ENCODE peak calls at places on chromosome 3, in seven cellular contexts. H is mesendoderm, U is IMR-90, O is neuronal stem cell, V is H1, E is mesenchymal stem cell, I is trophoblast cell. Z is an unnamed sample.

GRCh38 chr3:55264933-55265332 is 222.2 kb downstream of the WNT5A start:
- DNase-seq in H (no peak), U (peak), O (no peak), V (no peak), E (peak), I (peak), Z (no peak)

GRCh38 chr3:159929181-159929893 is 59.3 kb upstream of the IL12A start:
- DNase-seq in H (peak), U (peak), O (no peak), V (no peak), E (peak), I (peak), Z (no peak)

GRCh38 chr3:125148836-125149235 is 63.7 kb downstream of the SLC12A8 start:
- DNase-seq in H (peak), U (peak), O (no peak), V (no peak), E (no peak), I (peak), Z (no peak)

GRCh38 chr3:172877011-172877410 is 126.5 kb downstream of the ECT2 start:
- DNase-seq in H (no peak), U (no peak), O (no peak), V (no peak), E (peak), I (no peak), Z (no peak)

GRCh38 chr3:135869439-135870105 is 96.0 kb upstream of the PPP2R3A start:
- DNase-seq in H (no peak), U (peak), O (no peak), V (no peak), E (no peak), I (peak), Z (no peak)

GRCh38 chr3:11635671-11636371 is 7.9 kb downstream of the VGLL4 start:
- DNase-seq in H (no peak), U (no peak), O (no peak), V (no peak), E (no peak), I (no peak), Z (no peak)

GRCh38 chr3:63661242-63661641 is 8.8 kb downstream of the SNTN start:
- DNase-seq in H (no peak), U (no peak), O (no peak), V (no peak), E (no peak), I (peak), Z (no peak)

GRCh38 chr3:49914906-49915305 is 11.2 kb upstream of the MST1R start:
- DNase-seq in H (no peak), U (no peak), O (no peak), V (no peak), E (no peak), I (peak), Z (no peak)

GRCh38 chr3:111917300-111917699 is 58.2 kb downstream of the PHLDB2 start:
- DNase-seq in H (peak), U (peak), O (peak), V (no peak), E (no peak), I (peak), Z (no peak)

GRCh38 chr3:124277516-124277890 is 285.6 kb upstream of the ROPN1 start:
- DNase-seq in H (no peak), U (peak), O (no peak), V (no peak), E (no peak), I (no peak), Z (no peak)

GRCh38 chr3:12708584-12709192 is 44.8 kb upstream of the RAF1 start:
- DNase-seq in H (no peak), U (peak), O (no peak), V (no peak), E (peak), I (peak), Z (no peak)

GRCh38 chr3:157436583-157437300 is at the start of gene PTX3:
- DNase-seq in H (peak), U (peak), O (peak), V (no peak), E (peak), I (peak), Z (peak)

GRCh38 chr3:148955544-148956346 is 35.6 kb upstream of the GYG1 start:
- DNase-seq in H (peak), U (peak), O (peak), V (peak), E (peak), I (peak), Z (no peak)

GRCh38 chr3:4492240-4493007 is 724 bp upstream of the ITPR1 start:
- DNase-seq in H (peak), U (peak), O (peak), V (peak), E (peak), I (peak), Z (peak)

GRCh38 chr3:80806673-80807072 is 954.8 kb downstream of the GBE1 start:
- DNase-seq in H (no peak), U (no peak), O (no peak), V (no peak), E (no peak), I (no peak), Z (no peak)

GRCh38 chr3:197539651-197540051 is 16.1 kb downstream of the BDH1 start:
- DNase-seq in H (no peak), U (no peak), O (no peak), V (no peak), E (no peak), I (peak), Z (no peak)

GRCh38 chr3:117963858-117964257 is 1070.8 kb downstream of the IGSF11 start:
- DNase-seq in H (peak), U (no peak), O (no peak), V (no peak), E (no peak), I (no peak), Z (no peak)

GRCh38 chr3:187709155-187709554 is 6.8 kb upstream of the RTP2 start:
- DNase-seq in H (peak), U (no peak), O (no peak), V (no peak), E (no peak), I (no peak), Z (peak)

GRCh38 chr3:66763294-66763693 is 234.8 kb upstream of the KBTBD8 start:
- DNase-seq in H (no peak), U (peak), O (no peak), V (no peak), E (peak), I (peak), Z (no peak)

GRCh38 chr3:156633335-156633734 is 41.1 kb upstream of the TIPARP start:
- DNase-seq in H (no peak), U (peak), O (no peak), V (no peak), E (no peak), I (peak), Z (no peak)

GRCh38 chr3:184380210-184380626 is 364 bp downstream of the CHRD start:
- DNase-seq in H (peak), U (no peak), O (no peak), V (peak), E (peak), I (peak), Z (peak)

GRCh38 chr3:97992547-97993173 is 20.4 kb upstream of the RIOX2 start:
- DNase-seq in H (peak), U (no peak), O (no peak), V (no peak), E (no peak), I (no peak), Z (no peak)

GRCh38 chr3:55485208-55485791 is 1.8 kb downstream of the WNT5A start:
- DNase-seq in H (peak), U (peak), O (peak), V (peak), E (peak), I (peak), Z (peak)

GRCh38 chr3:126753191-126754160 is 49.4 kb downstream of the CHCHD6 start:
- DNase-seq in H (peak), U (peak), O (no peak), V (no peak), E (peak), I (peak), Z (no peak)

GRCh38 chr3:86814918-86815655 is 175.9 kb downstream of the VGLL3 start:
- DNase-seq in H (peak), U (peak), O (no peak), V (no peak), E (no peak), I (no peak), Z (peak)

GRCh38 chr3:195551381-195551978 is 8.4 kb upstream of the PPP1R2 start:
- DNase-seq in H (no peak), U (no peak), O (no peak), V (no peak), E (no peak), I (no peak), Z (no peak)

GRCh38 chr3:74445541-74445940 is 168.9 kb downstream of the CNTN3 start:
- DNase-seq in H (no peak), U (no peak), O (no peak), V (no peak), E (no peak), I (no peak), Z (no peak)

GRCh38 chr3:60579734-60580133 is 671.5 kb downstream of the FHIT start:
- DNase-seq in H (peak), U (peak), O (no peak), V (no peak), E (peak), I (peak), Z (no peak)

GRCh38 chr3:5376761-5377160 is 189.3 kb downstream of the EDEM1 start:
- DNase-seq in H (peak), U (no peak), O (no peak), V (peak), E (no peak), I (no peak), Z (peak)

GRCh38 chr3:125280966-125281365 is 68.4 kb upstream of the SLC12A8 start:
- DNase-seq in H (no peak), U (peak), O (no peak), V (no peak), E (peak), I (no peak), Z (no peak)

GRCh38 chr3:158837232-158837631 is 35.4 kb downstream of the MFSD1 start:
- DNase-seq in H (no peak), U (no peak), O (no peak), V (no peak), E (no peak), I (no peak), Z (no peak)
- H2BK120ac ChIP-seq in H (no peak), U (no peak), O (no peak), V (no peak), E (no peak), I (no peak), Z (no peak)

DNA sequence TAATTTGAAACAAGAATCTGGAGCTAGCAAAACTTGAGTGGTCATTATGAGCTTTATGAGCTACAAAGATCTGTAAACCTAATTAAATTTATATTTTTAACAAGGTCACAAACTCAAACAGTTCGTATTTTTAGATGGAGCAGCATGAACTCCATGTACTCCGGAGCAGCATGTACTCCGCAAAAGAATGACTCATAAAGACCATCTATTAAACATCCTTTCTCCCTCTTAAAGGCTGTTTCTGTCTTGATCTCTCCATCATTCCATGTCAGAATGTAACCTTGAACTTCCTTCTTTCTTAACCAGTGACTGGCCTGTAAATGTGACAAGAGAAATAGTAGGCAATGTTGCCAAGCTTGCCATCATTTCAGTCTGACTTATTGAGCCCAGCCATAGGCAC is 696.9 kb downstream of the ZNF385D start:
- DNase-seq in H (no peak), U (no peak), O (no peak), V (no peak), E (no peak), I (no peak), Z (no peak)
- H2BK5ac ChIP-seq in H (no peak), U (no peak), O (no peak), V (no peak), E (no peak), I (no peak), Z (no peak)

DNA sequence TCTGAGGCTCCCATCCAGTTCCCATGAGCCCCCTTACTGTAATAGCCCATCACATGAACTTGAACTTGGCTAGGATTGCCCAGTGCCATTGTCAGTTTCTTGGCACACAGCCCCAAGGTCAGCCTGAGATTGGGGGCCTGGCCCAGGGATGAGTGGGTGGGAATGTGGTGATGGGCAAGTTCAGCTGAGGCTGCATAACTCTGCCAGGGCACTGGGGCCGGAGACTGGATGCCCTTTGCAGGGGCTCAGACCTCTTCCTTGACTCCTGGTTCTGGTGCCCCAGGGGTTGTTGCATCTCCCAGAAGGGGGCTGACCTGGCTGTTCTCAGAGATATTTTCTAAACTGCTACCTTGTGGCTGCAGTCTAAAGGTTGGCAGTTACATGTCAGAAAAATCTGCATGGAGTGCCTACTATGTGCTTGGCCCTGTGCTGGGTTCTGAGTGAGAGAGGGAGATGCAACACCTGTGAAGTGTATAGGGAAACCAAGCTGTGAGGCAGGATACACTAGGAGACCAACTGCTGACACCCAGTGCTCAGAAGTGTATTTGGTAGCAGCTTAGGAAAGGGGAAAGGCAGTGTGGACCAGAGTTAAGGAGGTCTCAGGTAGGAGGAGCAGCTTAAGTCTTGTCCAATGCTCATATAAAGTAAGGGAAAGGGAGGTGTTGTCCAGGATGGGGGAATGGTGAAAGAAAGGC is 74.8 kb upstream of the PRR23C start:
- DNase-seq in H (no peak), U (no peak), O (no peak), V (peak), E (no peak), I (no peak), Z (no peak)
- H2BK120ac ChIP-seq in H (no peak), U (peak), O (no peak), V (no peak), E (no peak), I (no peak), Z (no peak)

GRCh38 chr3:141776885-141777284 is 13.7 kb downstream of the GRK7 start:
- DNase-seq in H (no peak), U (no peak), O (no peak), V (no peak), E (no peak), I (no peak), Z (no peak)

GRCh38 chr3:141777957-141778813 is 15.0 kb downstream of the GRK7 start:
- DNase-seq in H (no peak), U (no peak), O (no peak), V (no peak), E (no peak), I (no peak), Z (no peak)

GRCh38 chr3:141776376-141776775 is 13.2 kb downstream of the GRK7 start:
- DNase-seq in H (no peak), U (no peak), O (no peak), V (no peak), E (no peak), I (no peak), Z (no peak)

GRCh38 chr3:141782386-141782932 is 19.3 kb downstream of the GRK7 start:
- DNase-seq in H (peak), U (no peak), O (no peak), V (no peak), E (peak), I (no peak), Z (no peak)

GRCh38 chr3:141779667-141780066 is 16.5 kb downstream of the GRK7 start:
- DNase-seq in H (no peak), U (no peak), O (no peak), V (no peak), E (no peak), I (no peak), Z (no peak)
- H2BK5ac ChIP-seq in H (no peak), U (no peak), O (no peak), V (no peak), E (no peak), I (no peak), Z (no peak)

GRCh38 chr3:180180795-180181194 is 144.1 kb upstream of the PEX5L start:
- DNase-seq in H (no peak), U (peak), O (no peak), V (no peak), E (no peak), I (no peak), Z (no peak)
- H2BK120ac ChIP-seq in H (no peak), U (no peak), O (no peak), V (no peak), E (no peak), I (no peak), Z (no peak)

GRCh38 chr3:39052613-39053012 is 797 bp downstream of the WDR48 start:
- DNase-seq in H (no peak), U (no peak), O (no peak), V (no peak), E (no peak), I (no peak), Z (no peak)
- H2BK5ac ChIP-seq in H (no peak), U (no peak), O (peak), V (no peak), E (no peak), I (no peak), Z (no peak)

DNA sequence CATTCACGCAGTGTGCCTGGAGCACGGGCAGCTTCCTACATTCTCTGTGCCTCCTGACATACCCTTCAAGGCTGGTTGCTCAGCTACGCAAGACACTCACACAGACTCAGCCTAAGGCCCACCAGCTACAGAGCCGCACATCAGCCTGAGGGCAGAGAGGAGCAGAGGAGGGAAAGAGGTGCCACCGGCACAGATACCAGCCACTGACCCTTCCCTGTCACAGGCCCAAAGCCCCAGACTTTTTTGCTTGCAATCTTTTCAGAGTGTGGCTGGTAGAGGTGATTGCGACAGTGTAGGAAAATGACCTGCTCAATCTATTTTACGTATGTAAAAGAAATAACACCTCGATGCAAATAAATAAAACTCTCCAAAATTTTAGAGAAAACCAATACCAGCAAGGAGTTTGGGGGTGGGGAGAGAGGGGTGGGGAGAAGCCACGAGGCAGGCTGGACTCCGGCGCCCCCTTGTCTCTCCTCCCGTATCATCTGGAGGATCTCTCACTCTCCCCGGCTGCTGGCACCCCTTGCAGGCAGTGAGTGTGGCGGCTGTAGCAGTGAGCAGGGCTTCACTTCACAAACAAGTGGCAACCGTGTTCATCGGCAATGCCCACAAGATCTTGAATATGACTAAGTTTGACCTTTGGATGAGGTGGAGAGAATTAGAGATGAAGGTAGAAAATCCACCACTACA is 12.7 kb downstream of the CSPG5 start:
- DNase-seq in H (no peak), U (no peak), O (no peak), V (no peak), E (no peak), I (no peak), Z (no peak)
- H2BK120ac ChIP-seq in H (no peak), U (no peak), O (no peak), V (no peak), E (no peak), I (no peak), Z (no peak)

DNA sequence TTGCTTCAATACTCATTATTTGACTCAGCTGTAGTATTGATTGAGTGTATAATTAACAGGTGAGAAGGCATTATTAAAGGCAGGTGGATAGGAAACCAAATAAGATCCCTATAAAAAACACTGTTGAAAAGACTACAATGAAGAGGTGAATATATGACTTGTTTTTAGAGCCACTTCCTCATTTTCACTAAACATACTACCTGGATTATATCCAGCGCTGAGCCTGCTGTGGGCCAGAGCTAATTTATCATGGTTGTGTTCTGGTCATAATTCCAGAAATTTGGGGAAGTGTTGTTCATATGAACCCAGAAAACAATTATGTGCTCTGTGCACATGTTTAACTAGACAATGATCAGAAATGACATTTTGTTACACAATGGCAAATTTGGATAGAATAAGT is 235.3 kb upstream of the MME start:
- DNase-seq in H (no peak), U (no peak), O (no peak), V (no peak), E (no peak), I (no peak), Z (no peak)
- H2BK5ac ChIP-seq in H (no peak), U (no peak), O (no peak), V (no peak), E (no peak), I (no peak), Z (no peak)

DNA sequence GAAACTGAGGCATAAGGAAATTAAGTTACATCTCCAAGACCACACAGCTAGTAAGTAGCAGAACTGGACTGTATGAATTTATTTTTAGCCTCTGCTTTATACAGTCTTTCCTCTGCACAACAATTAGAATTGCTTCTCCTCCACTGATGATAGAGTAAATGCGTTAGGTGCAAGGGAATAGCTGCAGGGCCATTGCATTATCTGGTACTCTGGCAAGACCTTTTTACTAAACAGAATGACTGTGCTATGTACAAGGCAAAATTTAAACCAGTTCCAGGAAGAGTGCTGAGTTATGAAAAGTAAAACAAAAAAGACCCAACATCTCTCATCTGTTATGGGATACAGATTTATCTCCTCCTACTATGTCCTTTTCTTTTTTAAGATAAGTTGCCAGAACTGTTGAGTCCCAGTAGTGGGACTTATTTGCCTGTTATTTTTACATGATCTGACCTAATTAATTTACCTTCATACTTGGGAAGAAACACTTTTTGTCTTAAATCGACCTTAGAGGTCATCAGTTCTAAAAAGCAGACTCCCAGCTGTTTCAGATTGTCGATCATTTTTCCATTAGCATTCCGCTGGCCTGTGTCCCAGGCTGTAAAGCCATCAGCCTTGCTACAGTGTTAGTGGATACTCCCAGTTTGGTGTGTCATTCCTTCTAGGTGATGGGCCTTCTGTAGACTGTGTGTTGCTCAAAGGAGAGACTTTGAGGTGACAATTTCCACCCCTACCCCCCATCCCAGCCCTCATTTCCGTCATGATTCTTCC is 147.5 kb upstream of the NUDT16 start:
- DNase-seq in H (no peak), U (no peak), O (no peak), V (no peak), E (no peak), I (no peak), Z (no peak)
- H2BK120ac ChIP-seq in H (no peak), U (no peak), O (no peak), V (no peak), E (no peak), I (no peak), Z (no peak)